ENCODE peak calls at places on chromosomes 1 and 21, in five cellular contexts. B is BJ, E is GM12878, M is heart left ventricle, V is upper lobe of right lung. O is an unnamed sample. For H3K36me3, the result is how much of the 10 kb centered on the place peaks cover.

GRCh38 chr1:109762039-109762585 is 1.6 kb downstream of the EPS8L3 start:
- DNase-seq in M (peak), B (no peak), E (no peak), V (no peak), O (no peak)

GRCh38 chr1:77605246-77606026 is 77.0 kb downstream of the ZZZ3 start:
- DNase-seq in E (no peak), B (peak), M (peak), V (peak), O (peak)

GRCh38 chr1:168190284-168190884 is 11.6 kb downstream of the TIPRL start:
- DNase-seq in E (no peak), B (no peak), M (no peak), V (no peak), O (no peak)

GRCh38 chr1:8182034-8182761 is 135.7 kb upstream of the SLC45A1 start:
- DNase-seq in B (no peak), E (peak), V (no peak), M (no peak), O (peak)

GRCh38 chr1:187691439-187691838 is 862.7 kb downstream of the PLA2G4A start:
- DNase-seq in B (peak), E (no peak), M (no peak), V (no peak), O (peak)

GRCh38 chr1:84969489-84970250 is 27.2 kb downstream of the MCOLN2 start:
- DNase-seq in V (no peak), E (peak), B (no peak), M (no peak), O (no peak)

GRCh38 chr21:27300770-27301169 is 333.9 kb upstream of the ADAMTS5 start:
- DNase-seq in E (no peak), V (no peak), M (no peak), B (no peak), O (no peak)

GRCh38 chr1:150486966-150487762 is at the start of gene TARS2:
- DNase-seq in V (peak), E (peak), B (peak), M (peak), O (peak)

GRCh38 chr21:26845066-26845749 is at the start of gene ADAMTS1:
- DNase-seq in B (no peak), E (no peak), M (peak), V (peak), O (no peak)

GRCh38 chr1:74729741-74730478 is 2.9 kb downstream of the CRYZ start:
- DNase-seq in B (peak), E (no peak), M (no peak), V (no peak), O (peak)

GRCh38 chr21:26846036-26846931 is 1.1 kb upstream of the ADAMTS1 start:
- DNase-seq in B (no peak), E (no peak), M (peak), V (peak), O (no peak)

GRCh38 chr1:26999440-26999987 is 6.0 kb downstream of the TRNP1 start:
- DNase-seq in M (peak), V (peak), B (peak), E (no peak), O (no peak)

GRCh38 chr21:14880922-14881321 is 183.9 kb downstream of the NRIP1 start:
- DNase-seq in B (no peak), M (no peak), E (no peak), V (no peak), O (no peak)

GRCh38 chr1:212437179-212437798 is 4.6 kb downstream of the NENF start:
- DNase-seq in B (no peak), V (no peak), E (no peak), M (no peak), O (no peak)

GRCh38 chr1:205598841-205599666 is 32.8 kb downstream of the ELK4 start:
- DNase-seq in V (no peak), M (peak), E (no peak), B (no peak), O (no peak)

GRCh38 chr1:25458550-25459298 is 28.0 kb downstream of the MACO1 start:
- DNase-seq in B (peak), M (no peak), E (no peak), V (no peak), O (no peak)

GRCh38 chr1:212610575-212610967 is 2.0 kb downstream of the ATF3 start:
- DNase-seq in M (no peak), E (no peak), B (no peak), V (no peak), O (no peak)

DNA sequence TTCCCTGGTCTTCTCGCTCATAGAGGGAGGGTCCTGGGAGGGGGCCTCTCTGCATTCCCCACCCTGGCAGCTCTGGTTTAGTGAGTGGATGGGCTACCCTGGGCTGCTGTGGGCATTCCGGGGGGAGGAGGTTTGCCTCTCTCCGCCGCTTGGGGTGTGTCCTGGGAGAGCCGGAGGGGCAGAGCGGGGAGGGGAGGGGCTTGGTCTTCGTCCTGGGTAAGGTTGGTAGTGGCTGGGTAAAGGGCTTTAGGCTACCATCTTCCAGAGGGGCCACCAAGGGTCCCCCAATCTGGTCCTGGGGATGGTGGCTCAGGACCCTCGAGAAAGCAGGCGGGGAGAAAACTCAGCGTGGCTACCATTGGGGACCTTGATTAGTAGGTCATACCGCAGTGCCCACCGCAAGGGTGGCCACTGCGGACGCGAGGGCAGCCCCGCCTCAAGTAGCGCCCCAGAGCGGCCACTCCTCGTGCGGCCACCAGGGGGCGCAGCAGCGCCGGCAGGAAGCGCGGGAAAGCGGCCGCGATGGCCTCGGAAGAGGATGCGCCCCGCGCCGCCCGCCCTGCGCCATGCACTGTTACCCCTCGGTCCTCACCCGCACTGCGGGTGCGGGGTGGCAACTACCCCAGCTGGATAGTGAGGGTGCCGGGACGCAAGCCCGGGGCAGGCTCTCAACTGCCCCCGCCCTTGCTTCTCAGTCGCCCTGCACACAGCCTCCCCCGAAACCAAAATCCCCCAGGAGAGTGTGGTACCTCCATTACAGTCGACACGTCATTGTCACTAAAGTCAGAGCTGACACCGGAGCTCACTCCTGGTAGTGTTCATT is 44.1 kb upstream of the SLC25A33 start:
- DNase-seq in B (no peak), E (no peak), M (peak), V (peak), O (no peak)
- H3K4me3 ChIP-seq in B (peak), E (peak), M (peak), V (peak), O (peak)

GRCh38 chr21:36852864-36853263 is 113.6 kb downstream of the HLCS start:
- DNase-seq in V (no peak), M (no peak), E (no peak), B (no peak), O (no peak)

GRCh38 chr21:36851121-36851520 is 115.3 kb downstream of the HLCS start:
- DNase-seq in M (no peak), E (no peak), V (no peak), B (no peak), O (no peak)

GRCh38 chr21:36856643-36857042 is 109.8 kb downstream of the HLCS start:
- DNase-seq in E (no peak), B (no peak), M (no peak), V (no peak), O (no peak)

GRCh38 chr21:36852293-36852692 is 114.2 kb downstream of the HLCS start:
- DNase-seq in B (no peak), M (no peak), V (no peak), E (no peak), O (no peak)

DNA sequence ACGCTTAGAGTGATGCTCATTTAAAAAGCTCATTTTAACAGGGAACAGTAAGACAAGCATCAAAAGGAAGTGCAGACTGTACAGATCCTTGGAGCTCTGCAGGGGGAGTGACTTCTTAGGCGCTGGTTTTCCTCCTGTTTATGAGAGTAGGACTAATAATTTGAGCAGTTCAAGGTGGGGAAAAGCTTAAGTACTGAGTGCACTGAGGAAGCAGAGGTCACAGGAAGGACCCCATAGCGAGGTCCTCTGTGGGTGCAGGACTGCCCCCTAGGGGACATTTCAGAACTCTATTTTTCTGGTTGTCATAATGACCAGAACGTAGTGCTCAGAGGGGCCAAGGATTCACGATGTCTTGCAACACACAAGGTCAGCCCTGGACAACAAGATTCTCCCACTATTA is 112.1 kb downstream of the HLCS start:
- DNase-seq in M (no peak), V (no peak), E (no peak), B (no peak), O (no peak)
- TF ChIP-seq CTCF in M (peak), V (peak), E (peak), B (peak), O (peak)

GRCh38 chr1:5968161-5968736 is 24.0 kb downstream of the NPHP4 start:
- DNase-seq in E (no peak), V (peak), M (peak), B (no peak), O (no peak)
- H3K36me3 ChIP-seq in E (under half), V (under half), M (under half), B (under half), O (under half)

GRCh38 chr1:217153361-217153760 is 430.1 kb upstream of the ESRRG start:
- DNase-seq in M (no peak), V (no peak), B (no peak), E (no peak), O (no peak)
- H3K4me3 ChIP-seq in M (no peak), V (no peak), B (no peak), E (no peak), O (no peak)

DNA sequence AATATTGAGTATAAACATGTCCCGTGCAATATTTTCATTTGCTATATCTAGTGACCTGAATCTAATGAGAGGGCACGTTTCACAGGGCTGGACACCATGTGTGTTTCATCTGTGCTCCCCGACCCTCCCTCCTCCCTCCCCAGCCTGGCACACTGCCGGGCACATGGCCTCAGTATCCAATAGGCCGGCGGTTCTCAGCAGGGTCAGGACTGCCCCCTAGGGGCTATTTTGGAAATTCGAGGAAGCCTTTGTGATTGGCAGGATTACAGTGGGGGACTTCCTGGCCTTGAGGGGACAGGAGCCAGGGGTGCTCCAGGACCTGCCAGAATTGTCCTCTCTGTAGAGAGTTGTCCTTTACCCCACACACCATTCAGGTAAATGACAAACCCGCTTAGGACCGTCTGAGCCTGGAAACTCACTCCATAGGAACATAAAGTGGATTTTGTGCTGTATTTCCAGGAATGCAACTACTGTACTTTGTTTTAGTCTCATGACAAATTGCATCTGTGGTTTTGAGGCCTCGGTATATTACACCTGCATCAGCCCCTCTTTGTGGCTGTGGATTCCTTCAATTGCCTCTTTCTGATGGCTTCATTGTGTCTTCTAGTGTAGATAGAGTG is 109.5 kb upstream of the SIM2 start:
- DNase-seq in B (peak), M (no peak), E (peak), V (no peak), O (no peak)
- TF ChIP-seq CTCF in B (peak), M (peak), E (peak), V (peak), O (peak)

DNA sequence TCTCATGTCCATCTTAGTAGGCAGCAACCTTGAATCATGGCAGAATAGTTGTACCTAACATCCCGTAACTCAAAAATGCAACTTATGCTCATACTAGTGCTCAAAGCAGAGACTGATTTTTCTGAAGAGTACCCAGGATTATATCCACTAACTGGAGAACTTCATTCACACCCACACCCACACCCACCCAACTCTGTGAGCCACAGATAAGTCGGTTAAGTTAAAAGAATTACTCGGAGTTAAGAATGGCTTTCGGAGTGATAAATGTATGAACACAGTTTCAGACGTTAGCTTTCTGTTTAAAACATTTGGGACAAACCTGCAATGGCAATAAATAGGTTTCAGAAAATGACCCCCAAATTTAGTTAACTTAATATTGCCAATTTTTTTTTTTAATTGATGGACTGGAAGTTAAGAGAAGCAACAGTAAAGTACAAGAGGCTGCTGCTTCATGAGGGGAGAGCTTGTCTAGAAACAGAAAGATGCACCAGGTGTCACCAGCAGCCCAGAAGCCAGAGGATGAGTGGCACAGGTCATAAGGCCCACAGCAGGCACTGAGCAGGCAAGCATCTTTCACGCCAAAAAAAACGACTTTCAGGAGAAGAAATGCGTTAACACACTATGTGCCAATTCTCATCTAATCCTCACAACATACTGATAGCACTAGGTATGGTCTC is 48.4 kb upstream of the C1orf198 start:
- DNase-seq in M (no peak), B (no peak), E (no peak), V (no peak), O (no peak)
- H3K36me3 ChIP-seq in M (half or more), B (under half), E (under half), V (under half), O (under half)

DNA sequence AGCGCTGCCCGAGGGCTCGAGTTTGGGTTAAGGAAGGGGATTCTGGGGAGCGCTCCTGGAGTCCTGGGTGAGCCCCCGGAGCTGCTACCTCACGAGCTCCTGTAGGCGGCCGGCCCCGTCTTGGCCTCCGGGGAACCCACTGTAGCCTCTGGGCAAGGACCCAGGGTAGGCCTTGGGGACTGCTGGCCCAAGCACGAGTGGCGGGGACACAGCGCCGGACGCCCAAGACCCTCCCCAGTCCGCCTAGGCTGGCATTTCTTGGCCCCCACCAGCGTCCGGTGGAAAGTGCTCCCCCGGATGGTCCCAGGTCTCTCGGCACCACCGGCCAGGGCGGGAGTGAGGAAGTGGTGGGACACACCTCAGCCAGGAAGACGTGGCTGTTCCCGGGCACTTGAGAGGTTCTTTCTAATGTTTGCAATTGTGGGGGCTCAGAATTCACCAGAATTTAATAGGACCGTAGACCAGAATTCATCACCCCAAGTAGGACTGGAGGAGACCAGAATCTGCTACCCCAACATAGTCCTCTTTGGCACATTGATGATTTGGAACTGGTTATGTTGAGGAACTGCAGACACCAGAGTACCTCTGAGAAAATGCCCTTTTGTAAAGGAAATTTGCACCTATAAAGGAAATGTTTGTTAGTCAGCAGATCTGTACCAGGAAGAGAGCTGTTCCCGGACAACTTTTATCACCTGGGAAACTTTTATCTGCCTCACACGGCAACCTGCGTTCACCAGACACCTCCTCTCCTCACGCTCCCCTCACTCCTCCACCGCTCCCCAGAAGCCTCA is 652 bp upstream of the TMPRSS2 start:
- DNase-seq in E (no peak), B (no peak), V (no peak), M (no peak), O (no peak)
- H3K4me3 ChIP-seq in E (no peak), B (no peak), V (peak), M (peak), O (no peak)

O was measured in kidney epithelial cell.